ENCODE peak calls at places on chromosome 14, in seven cellular contexts. N is left kidney; Q is effector CD4-positive, alpha-beta T cell; E is activated naive CD4-positive, alpha-beta T cell treated with Interleukin-2 at 50 U/mL for 16 hours; D is ovary; M is ELR; S is GM19239. Y is an unnamed sample.

GRCh38 chr14:100651999-100652508 is 64.8 kb upstream of the BEGAIN start:
- DNase-seq in E (no peak), S (no peak), D (no peak), M (no peak), N (no peak), Q (no peak), Y (no peak)

GRCh38 chr14:104964546-104964945 is 13.6 kb downstream of the AHNAK2 start:
- DNase-seq in M (no peak), Q (no peak), E (no peak), N (no peak), S (no peak), D (no peak), Y (no peak)

GRCh38 chr14:72665259-72665658 is 228.6 kb downstream of the DPF3 start:
- DNase-seq in Q (no peak), N (no peak), S (no peak), D (no peak), M (peak), E (no peak), Y (no peak)

GRCh38 chr14:76929927-76930326 is 98.6 kb downstream of the IRF2BPL start:
- DNase-seq in M (no peak), E (peak), Q (peak), N (peak), S (no peak), D (no peak), Y (peak)

GRCh38 chr14:102854397-102854703 is 68.1 kb upstream of the AMN start:
- DNase-seq in M (no peak), N (no peak), E (no peak), Q (no peak), D (no peak), S (no peak), Y (no peak)

GRCh38 chr14:56145965-56146364 is 27.8 kb downstream of the PELI2 start:
- DNase-seq in M (peak), Q (no peak), E (peak), D (no peak), N (no peak), S (no peak), Y (no peak)

GRCh38 chr14:92686763-92687427 is 61.5 kb downstream of the LGMN start:
- DNase-seq in E (peak), D (peak), Q (peak), S (peak), N (peak), M (peak), Y (peak)

GRCh38 chr14:42110167-42110566 is 503.5 kb downstream of the LRFN5 start:
- DNase-seq in E (no peak), M (peak), Q (no peak), N (peak), S (no peak), D (no peak), Y (no peak)

GRCh38 chr14:93085916-93086315 is 29.8 kb downstream of the ITPK1 start:
- DNase-seq in S (no peak), M (peak), N (peak), E (no peak), D (no peak), Q (no peak), Y (no peak)

GRCh38 chr14:30521899-30522736 is 36.8 kb upstream of the G2E3 start:
- DNase-seq in M (peak), S (peak), N (peak), Q (no peak), D (no peak), E (no peak), Y (peak)

GRCh38 chr14:103126873-103127304 is 3.6 kb downstream of the TNFAIP2 start:
- DNase-seq in E (no peak), M (no peak), S (no peak), Q (no peak), N (peak), D (peak), Y (peak)

GRCh38 chr14:72894623-72895378 is 900 bp upstream of the DPF3 start:
- DNase-seq in D (peak), E (no peak), N (peak), M (peak), S (no peak), Q (no peak), Y (no peak)

GRCh38 chr14:105092912-105093425 is 27.7 kb upstream of the GPR132 start:
- DNase-seq in M (peak), D (peak), E (peak), Q (peak), S (peak), N (peak), Y (peak)

GRCh38 chr14:23577004-23577681 is 1.4 kb downstream of the JPH4 start:
- DNase-seq in N (peak), M (peak), Q (no peak), E (no peak), D (peak), S (no peak), Y (peak)

GRCh38 chr14:91127411-91127810 is 13.5 kb downstream of the DGLUCY start:
- DNase-seq in Q (no peak), N (no peak), D (no peak), S (no peak), M (no peak), E (no peak), Y (no peak)

GRCh38 chr14:104133496-104133895 is 4.9 kb upstream of the KIF26A start:
- DNase-seq in Q (no peak), D (no peak), E (no peak), N (no peak), S (no peak), M (no peak), Y (no peak)

GRCh38 chr14:29865299-29865698 is 62.3 kb downstream of the PRKD1 start:
- DNase-seq in E (no peak), M (no peak), D (no peak), N (no peak), Q (no peak), S (no peak), Y (no peak)

GRCh38 chr14:105162374-105162979 is 6.1 kb downstream of the JAG2 start:
- DNase-seq in Q (no peak), E (no peak), M (no peak), N (no peak), S (peak), D (no peak), Y (no peak)

GRCh38 chr14:77151245-77151644 is 9.7 kb upstream of the ZDHHC22 start:
- DNase-seq in D (no peak), N (peak), S (no peak), M (peak), E (no peak), Q (no peak), Y (peak)

GRCh38 chr14:88166616-88167015 is 156.5 kb downstream of the KCNK10 start:
- DNase-seq in M (peak), E (no peak), N (no peak), S (no peak), D (no peak), Q (no peak), Y (no peak)

GRCh38 chr14:73235531-73236155 is 1.7 kb upstream of the PAPLN start:
- DNase-seq in S (no peak), M (no peak), N (peak), D (peak), Q (no peak), E (no peak), Y (peak)

GRCh38 chr14:104895207-104895785 is 29.4 kb upstream of the PLD4 start:
- DNase-seq in N (no peak), Q (peak), D (no peak), E (no peak), M (no peak), S (no peak), Y (no peak)

GRCh38 chr14:24063263-24063836 is 8.0 kb upstream of the CPNE6 start:
- DNase-seq in E (no peak), D (no peak), N (no peak), M (no peak), S (no peak), Q (no peak), Y (no peak)

GRCh38 chr14:61434315-61434714 is 112.9 kb downstream of the PRKCH start:
- DNase-seq in M (no peak), D (no peak), N (no peak), Q (no peak), E (no peak), S (no peak), Y (no peak)

GRCh38 chr14:97380539-97380941 is 583.4 kb downstream of the VRK1 start:
- DNase-seq in Q (no peak), N (no peak), S (no peak), M (no peak), E (peak), D (no peak), Y (no peak)

GRCh38 chr14:22939684-22940083 is 10.5 kb upstream of the PRMT5 start:
- DNase-seq in S (no peak), D (no peak), E (no peak), M (peak), N (no peak), Q (no peak), Y (no peak)

GRCh38 chr14:99737451-99737951 is 53.4 kb downstream of the CYP46A1 start:
- DNase-seq in Q (no peak), E (no peak), S (no peak), N (peak), D (no peak), M (no peak), Y (no peak)

GRCh38 chr14:76168531-76168930 is 16.8 kb downstream of the GPATCH2L start:
- DNase-seq in M (peak), N (no peak), D (no peak), E (no peak), S (no peak), Q (no peak), Y (no peak)

GRCh38 chr14:106174206-106174605 is 647.8 kb downstream of the TMEM121 start:
- DNase-seq in N (no peak), D (no peak), Q (peak), E (peak), S (no peak), M (no peak), Y (no peak)

GRCh38 chr14:79418649-79419415 is 792.5 kb downstream of the DIO2 start:
- DNase-seq in S (no peak), D (no peak), Q (no peak), N (no peak), E (no peak), M (no peak), Y (no peak)

GRCh38 chr14:100304825-100305445 is 1.3 kb downstream of the SLC25A29 start:
- DNase-seq in D (peak), S (no peak), N (peak), Q (no peak), E (no peak), M (peak), Y (peak)

GRCh38 chr14:64758711-64759554 is 54.7 kb downstream of the PLEKHG3 start:
- DNase-seq in N (peak), Q (no peak), S (no peak), M (peak), D (peak), E (no peak), Y (no peak)

GRCh38 chr14:105859717-105860614 is 333.6 kb downstream of the TMEM121 start:
- DNase-seq in Q (no peak), S (no peak), D (peak), M (no peak), E (peak), N (no peak), Y (no peak)

GRCh38 chr14:49487238-49487637 is 98.9 kb downstream of the RPS29 start:
- DNase-seq in N (no peak), D (no peak), Q (no peak), M (no peak), E (no peak), S (no peak), Y (no peak)

Y was measured in NCI-H2227 treated with DMSO at 0.1 percent for 48 hours.